ENCODE peak calls at places on chromosomes 11 and 22, in ten cellular contexts. C is A549, L is tibial nerve, F is adrenal gland, U is spleen, P is suprapubic skin, W is ovary, E is right lobe of liver, K is breast epithelium, R is prostate gland. Y is an unnamed sample.

GRCh38 chr11:66725646-66726045 is 3.4 kb downstream of the SPTBN2 start:
- DNase-seq in C (no peak), L (no peak), F (no peak), U (no peak), P (no peak), W (no peak), E (no peak), K (peak; percentile 27), R (no peak), Y (no peak)

GRCh38 chr11:128365044-128365443 is 222.3 kb downstream of the ETS1 start:
- DNase-seq in C (no peak), L (no peak), F (no peak), U (no peak), P (no peak), W (no peak), E (no peak), K (no peak), R (no peak), Y (no peak)

GRCh38 chr11:91133361-91133760 is 910.5 kb upstream of the CHORDC1 start:
- DNase-seq in C (no peak), L (no peak), F (no peak), U (no peak), P (no peak), W (no peak), E (no peak), K (no peak), R (no peak), Y (no peak)

GRCh38 chr11:47047972-47048371 is 111.4 kb downstream of the CSTPP1 start:
- DNase-seq in C (no peak), L (no peak), F (no peak), U (no peak), P (no peak), W (no peak), E (no peak), K (no peak), R (no peak), Y (no peak)

GRCh38 chr11:77038825-77039326 is 4.7 kb downstream of the B3GNT6 start:
- DNase-seq in C (no peak), L (no peak), F (no peak), U (no peak), P (no peak), W (no peak), E (no peak), K (no peak), R (no peak), Y (no peak)

GRCh38 chr22:24505337-24505736 is 10.2 kb downstream of the UPB1 start:
- DNase-seq in C (no peak), L (no peak), F (no peak), U (no peak), P (peak; percentile 21), W (no peak), E (no peak), K (no peak), R (no peak), Y (no peak)

GRCh38 chr11:75142714-75143419 is 8.0 kb upstream of the SLCO2B1 start:
- DNase-seq in C (peak; percentile 93), L (peak; percentile 54), F (peak; percentile 56), U (peak; percentile 87), P (no peak), W (peak; percentile 44), E (peak; percentile 70), K (no peak), R (no peak), Y (peak; percentile 98)

GRCh38 chr11:11998091-11998781 is 10.2 kb downstream of the DKK3 start:
- DNase-seq in C (peak; percentile 79), L (no peak), F (no peak), U (no peak), P (peak; percentile 35), W (no peak), E (no peak), K (no peak), R (no peak), Y (peak; percentile 90)

GRCh38 chr11:71304491-71304890 is 52.1 kb upstream of the SHANK2 start:
- DNase-seq in C (no peak), L (no peak), F (no peak), U (peak; percentile 24), P (peak; percentile 11), W (no peak), E (no peak), K (no peak), R (no peak), Y (no peak)

GRCh38 chr11:115591380-115591779 is 87.2 kb upstream of the CADM1 start:
- DNase-seq in C (no peak), L (no peak), F (no peak), U (no peak), P (no peak), W (no peak), E (no peak), K (no peak), R (no peak), Y (no peak)

GRCh38 chr11:22454461-22454860 is 116.3 kb downstream of the SLC17A6 start:
- DNase-seq in C (no peak), L (no peak), F (no peak), U (no peak), P (no peak), W (no peak), E (no peak), K (no peak), R (no peak), Y (no peak)

GRCh38 chr22:26656896-26657851 is at the start of gene MIAT:
- DNase-seq in C (no peak), L (no peak), F (no peak), U (peak; percentile 91), P (no peak), W (no peak), E (peak; percentile 36), K (no peak), R (no peak), Y (no peak)

DNA sequence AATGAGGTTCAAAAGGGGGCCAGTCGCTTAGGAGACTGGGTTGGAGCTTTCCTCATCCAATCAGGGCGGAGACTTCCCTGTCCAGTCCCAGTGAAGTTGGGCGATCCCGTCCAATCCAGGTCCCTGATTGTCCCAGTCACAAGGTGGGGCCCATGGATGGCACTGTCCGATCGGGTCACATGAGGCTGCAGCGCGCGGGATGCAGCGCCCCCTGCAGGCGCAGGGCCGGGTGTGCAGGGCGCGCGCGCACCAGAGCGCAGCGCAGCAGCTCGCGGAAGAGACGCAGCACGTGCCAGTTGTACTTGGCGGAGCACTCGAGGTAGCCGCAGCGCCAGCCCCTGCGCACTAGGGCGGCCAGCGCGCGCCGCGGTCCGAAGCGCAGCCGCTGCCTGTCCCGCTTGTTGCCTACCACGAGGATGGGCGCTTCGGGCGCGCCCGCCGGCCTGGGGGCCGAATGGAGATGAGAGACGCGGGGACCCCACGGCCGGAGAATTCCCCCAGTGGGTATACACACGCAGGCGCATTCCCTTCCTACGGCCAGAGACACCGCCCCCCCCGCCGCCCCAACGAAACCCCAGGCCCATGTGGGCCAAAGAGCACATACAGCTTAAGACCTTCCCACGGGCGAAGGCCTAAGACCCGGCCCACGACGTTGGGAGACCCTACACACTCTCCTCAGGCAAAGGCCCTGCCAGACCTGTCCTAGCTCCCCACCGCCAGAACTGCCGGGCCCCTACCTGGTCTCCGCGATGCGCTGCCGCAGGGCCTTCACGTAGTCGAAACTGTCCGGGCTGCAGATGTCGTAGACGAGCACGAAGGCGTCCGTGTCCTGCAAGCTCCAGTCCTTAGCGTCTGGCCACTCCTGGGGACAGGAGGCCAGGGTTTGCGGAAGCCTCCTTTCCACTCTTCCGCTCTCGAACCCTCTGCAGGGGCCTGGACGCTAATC is 2.1 kb downstream of the RASL10A start:
- DNase-seq in C (no peak), L (peak; percentile 12), F (no peak), U (peak; percentile 75), P (no peak), W (no peak), E (no peak), K (peak; percentile 48), R (no peak), Y (no peak)
- TF ChIP-seq POLR2A in C (no peak), L (no peak), F (no peak), U (no peak), P (no peak), W (no peak), E (no peak), K (no peak), R (no peak), Y (no peak)

GRCh38 chr11:65569973-65570918 is at the start of gene ZNRD2:
- DNase-seq in C (peak; percentile 96), L (peak; percentile 94), F (peak; percentile 96), U (peak; percentile 100), P (peak; percentile 99), W (peak; percentile 98), E (peak; percentile 100), K (peak; percentile 96), R (peak; percentile 97), Y (peak; percentile 97)
- TF ChIP-seq POLR2A in C (peak; percentile 62), L (peak; percentile 54), F (no peak), U (peak; percentile 49), P (peak; percentile 59), W (peak; percentile 86), E (peak; percentile 68), K (peak; percentile 85), R (peak; percentile 72), Y (peak; percentile 72)

DNA sequence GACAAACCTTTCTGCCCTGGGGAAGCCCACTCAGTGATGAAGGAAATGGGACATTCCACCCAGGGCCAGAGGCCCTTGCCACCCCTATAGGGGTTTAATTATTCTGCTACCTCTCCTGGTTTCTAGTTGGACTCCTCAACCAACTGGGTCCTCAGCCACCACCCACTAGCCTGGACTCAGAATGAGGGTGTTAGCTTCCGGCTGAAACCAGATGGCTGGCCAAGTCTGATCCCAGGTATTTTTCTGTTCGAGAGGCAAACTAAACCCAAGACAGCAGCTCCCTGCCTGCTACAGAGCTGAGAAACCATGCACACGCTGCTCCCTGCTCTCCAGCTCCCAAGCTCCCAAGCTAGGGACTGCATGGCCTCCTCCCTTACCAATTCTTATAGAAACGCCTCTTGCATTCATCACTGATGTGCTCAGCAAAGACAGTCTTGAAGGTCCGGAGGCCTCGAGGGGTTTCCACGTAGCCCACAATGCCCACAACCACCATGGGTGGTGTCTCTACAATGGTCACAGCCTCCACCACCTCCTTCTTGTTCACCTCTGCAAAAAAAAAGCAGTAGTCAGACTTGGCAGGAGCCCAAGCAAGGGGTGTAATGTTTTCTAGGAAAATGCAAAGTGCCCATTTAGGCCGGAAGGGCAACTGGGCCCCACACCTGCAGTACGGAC is 2.2 kb downstream of the RPL3 start:
- DNase-seq in C (no peak), L (no peak), F (no peak), U (no peak), P (no peak), W (no peak), E (no peak), K (no peak), R (no peak), Y (no peak)
- TF ChIP-seq POLR2A in C (no peak), L (no peak), F (no peak), U (no peak), P (no peak), W (no peak), E (no peak), K (no peak), R (no peak), Y (no peak)

DNA sequence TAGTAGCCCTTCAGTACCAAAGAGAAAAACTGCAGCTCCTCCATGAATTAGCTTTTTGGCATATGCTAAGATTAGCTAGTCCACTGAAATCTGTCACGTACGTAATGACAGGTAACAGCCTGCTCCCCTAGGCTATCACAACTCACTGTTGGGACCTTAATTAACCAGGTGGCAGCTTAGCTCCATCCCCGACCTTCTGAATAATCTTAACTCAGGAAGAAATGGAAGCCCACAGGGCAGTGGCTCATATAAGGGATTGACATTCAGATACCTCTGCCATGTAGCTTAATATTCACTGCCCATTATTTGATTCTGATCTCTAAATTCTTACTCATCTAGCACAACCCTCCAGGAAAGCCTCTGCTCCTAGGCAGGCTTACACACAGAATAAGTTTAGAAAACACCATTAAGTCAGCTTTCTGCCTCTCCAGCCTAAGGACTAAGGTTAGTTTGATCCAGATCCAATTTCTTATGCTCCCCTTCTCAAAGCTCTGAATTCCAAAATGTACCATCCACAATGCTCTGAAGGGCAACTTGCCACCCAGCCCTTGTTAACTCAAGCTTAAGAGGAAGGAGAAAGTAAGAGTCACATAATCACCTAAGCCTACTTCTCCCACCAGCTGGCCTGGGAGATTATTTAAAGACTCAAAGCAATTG is 5.0 kb downstream of the HSPA8 start:
- DNase-seq in C (no peak), L (no peak), F (no peak), U (no peak), P (no peak), W (no peak), E (no peak), K (no peak), R (no peak), Y (no peak)
- TF ChIP-seq POLR2A in C (no peak), L (no peak), F (no peak), U (no peak), P (no peak), W (no peak), E (no peak), K (no peak), R (no peak), Y (no peak)

Y was measured in H54.